ENCODE peak calls at places on chromosomes 7 and 10, in seven cellular contexts. One of them, this sample, is unnamed.

GRCh38 chr7:29811597-29811996 is 5.3 kb downstream of the WIPF3 start:
- DNase-seq in psoas muscle: no peak
- DNase-seq in brain microvascular endothelial cell: no peak
- DNase-seq in thyroid gland: no peak
- DNase-seq in PC-9: no peak
- DNase-seq in tibial nerve: no peak
- DNase-seq in colonic mucosa: no peak
- DNase-seq in this sample: no peak

GRCh38 chr7:133029463-133029862 is 52.4 kb downstream of the CHCHD3 start:
- DNase-seq in colonic mucosa: no peak
- DNase-seq in psoas muscle: no peak
- DNase-seq in brain microvascular endothelial cell: no peak
- DNase-seq in PC-9: no peak
- DNase-seq in tibial nerve: no peak
- DNase-seq in thyroid gland: no peak
- DNase-seq in this sample: no peak

GRCh38 chr10:77223532-77224460 is 413.8 kb downstream of the KCNMA1 start:
- DNase-seq in PC-9: no peak
- DNase-seq in thyroid gland: peak; percentile 86
- DNase-seq in brain microvascular endothelial cell: no peak
- DNase-seq in tibial nerve: no peak
- DNase-seq in colonic mucosa: no peak
- DNase-seq in psoas muscle: peak; percentile 19
- DNase-seq in this sample: no peak

GRCh38 chr7:135158874-135159273 is 11.0 kb downstream of the TMEM140 start:
- DNase-seq in colonic mucosa: no peak
- DNase-seq in brain microvascular endothelial cell: no peak
- DNase-seq in psoas muscle: no peak
- DNase-seq in thyroid gland: no peak
- DNase-seq in tibial nerve: no peak
- DNase-seq in PC-9: no peak
- DNase-seq in this sample: no peak

GRCh38 chr7:87413951-87414381 is 61.5 kb downstream of the ABCB4 start:
- DNase-seq in brain microvascular endothelial cell: peak; percentile 25
- DNase-seq in PC-9: no peak
- DNase-seq in tibial nerve: no peak
- DNase-seq in colonic mucosa: no peak
- DNase-seq in thyroid gland: no peak
- DNase-seq in psoas muscle: peak; percentile 24
- DNase-seq in this sample: peak; percentile 12

GRCh38 chr10:101939273-101939635 is 95.7 kb upstream of the KCNIP2 start:
- DNase-seq in tibial nerve: no peak
- DNase-seq in psoas muscle: no peak
- DNase-seq in thyroid gland: no peak
- DNase-seq in brain microvascular endothelial cell: peak; percentile 91
- DNase-seq in PC-9: no peak
- DNase-seq in colonic mucosa: no peak
- DNase-seq in this sample: peak; percentile 49

GRCh38 chr10:83564889-83565588 is 574.3 kb upstream of the GHITM start:
- DNase-seq in psoas muscle: no peak
- DNase-seq in colonic mucosa: no peak
- DNase-seq in PC-9: no peak
- DNase-seq in brain microvascular endothelial cell: no peak
- DNase-seq in thyroid gland: no peak
- DNase-seq in tibial nerve: no peak
- DNase-seq in this sample: no peak

GRCh38 chr10:75782463-75783248 is 351.2 kb downstream of the LRMDA start:
- DNase-seq in PC-9: no peak
- DNase-seq in psoas muscle: no peak
- DNase-seq in colonic mucosa: no peak
- DNase-seq in tibial nerve: no peak
- DNase-seq in brain microvascular endothelial cell: no peak
- DNase-seq in thyroid gland: peak; percentile 73
- DNase-seq in this sample: no peak

GRCh38 chr10:121823993-121824463 is 103.8 kb downstream of the ATE1 start:
- DNase-seq in psoas muscle: no peak
- DNase-seq in colonic mucosa: no peak
- DNase-seq in brain microvascular endothelial cell: peak; percentile 39
- DNase-seq in PC-9: no peak
- DNase-seq in thyroid gland: no peak
- DNase-seq in tibial nerve: no peak
- DNase-seq in this sample: peak; percentile 1

GRCh38 chr7:133739817-133740216 is 387.3 kb upstream of the LRGUK start:
- DNase-seq in brain microvascular endothelial cell: no peak
- DNase-seq in thyroid gland: no peak
- DNase-seq in PC-9: no peak
- DNase-seq in tibial nerve: no peak
- DNase-seq in psoas muscle: no peak
- DNase-seq in colonic mucosa: no peak
- DNase-seq in this sample: no peak

GRCh38 chr7:155862516-155863257 is 50.4 kb upstream of the SHH start:
- DNase-seq in psoas muscle: no peak
- DNase-seq in PC-9: no peak
- DNase-seq in tibial nerve: no peak
- DNase-seq in colonic mucosa: peak; percentile 17
- DNase-seq in thyroid gland: no peak
- DNase-seq in brain microvascular endothelial cell: no peak
- DNase-seq in this sample: no peak

GRCh38 chr7:85479918-85480658 is 293.2 kb upstream of the SEMA3D start:
- DNase-seq in psoas muscle: no peak
- DNase-seq in tibial nerve: no peak
- DNase-seq in colonic mucosa: no peak
- DNase-seq in thyroid gland: no peak
- DNase-seq in PC-9: no peak
- DNase-seq in brain microvascular endothelial cell: no peak
- DNase-seq in this sample: no peak

GRCh38 chr7:151242181-151243044 is 6.1 kb downstream of the SMARCD3 start:
- DNase-seq in PC-9: no peak
- DNase-seq in thyroid gland: no peak
- DNase-seq in brain microvascular endothelial cell: no peak
- DNase-seq in tibial nerve: no peak
- DNase-seq in psoas muscle: no peak
- DNase-seq in colonic mucosa: no peak
- DNase-seq in this sample: no peak

GRCh38 chr7:140745654-140746053 is 49.1 kb downstream of the NDUFB2 start:
- DNase-seq in colonic mucosa: no peak
- DNase-seq in brain microvascular endothelial cell: no peak
- DNase-seq in thyroid gland: no peak
- DNase-seq in tibial nerve: no peak
- DNase-seq in psoas muscle: no peak
- DNase-seq in PC-9: no peak
- DNase-seq in this sample: no peak

GRCh38 chr10:119479048-119479394 is 63.5 kb downstream of the RGS10 start:
- DNase-seq in psoas muscle: no peak
- DNase-seq in colonic mucosa: no peak
- DNase-seq in brain microvascular endothelial cell: no peak
- DNase-seq in thyroid gland: peak; percentile 18
- DNase-seq in tibial nerve: no peak
- DNase-seq in PC-9: no peak
- DNase-seq in this sample: no peak

GRCh38 chr10:78301891-78302738 is 268.5 kb downstream of the RPS24 start:
- DNase-seq in psoas muscle: no peak
- DNase-seq in tibial nerve: no peak
- DNase-seq in colonic mucosa: peak; percentile 18
- DNase-seq in thyroid gland: peak; percentile 48
- DNase-seq in PC-9: no peak
- DNase-seq in brain microvascular endothelial cell: no peak
- DNase-seq in this sample: no peak

GRCh38 chr10:116080553-116080952 is 192.5 kb downstream of the GFRA1 start:
- DNase-seq in PC-9: peak; percentile 17
- DNase-seq in tibial nerve: no peak
- DNase-seq in psoas muscle: no peak
- DNase-seq in colonic mucosa: no peak
- DNase-seq in brain microvascular endothelial cell: no peak
- DNase-seq in thyroid gland: no peak
- DNase-seq in this sample: peak; percentile 75

GRCh38 chr7:3301831-3302618 is 973 bp downstream of the SDK1 start:
- DNase-seq in PC-9: no peak
- DNase-seq in colonic mucosa: no peak
- DNase-seq in tibial nerve: no peak
- DNase-seq in psoas muscle: no peak
- DNase-seq in thyroid gland: peak; percentile 17
- DNase-seq in brain microvascular endothelial cell: no peak
- DNase-seq in this sample: no peak
- TF ChIP-seq CTCF in PC-9: no peak
- TF ChIP-seq CTCF in colonic mucosa: no peak
- TF ChIP-seq CTCF in tibial nerve: no peak
- TF ChIP-seq CTCF in psoas muscle: no peak
- TF ChIP-seq CTCF in thyroid gland: peak; percentile 24
- TF ChIP-seq CTCF in brain microvascular endothelial cell: peak; percentile 54
- TF ChIP-seq CTCF in this sample: peak; percentile 50

DNA sequence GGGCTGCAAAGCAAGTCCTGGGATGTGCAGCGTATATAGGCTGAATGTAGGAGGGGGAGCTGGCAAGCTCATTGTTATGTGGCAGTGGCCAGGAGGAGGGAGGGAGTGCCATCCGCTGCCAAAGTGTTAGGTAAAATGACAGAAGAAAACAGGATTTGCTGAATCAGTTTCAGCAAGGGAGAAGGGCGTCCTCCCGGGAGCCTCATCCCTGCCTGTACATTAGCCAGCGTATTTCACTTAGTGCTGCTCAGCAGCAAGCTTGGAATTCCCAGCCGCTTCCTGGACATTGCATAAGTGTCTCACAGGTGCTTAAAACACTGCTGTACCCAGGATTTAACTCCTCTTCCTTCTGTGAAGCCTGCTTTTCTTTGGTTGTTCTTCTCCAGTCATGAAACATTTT is 2.5 kb downstream of the NIPSNAP2 start:
- DNase-seq in thyroid gland: no peak
- DNase-seq in psoas muscle: peak; percentile 29
- DNase-seq in PC-9: no peak
- DNase-seq in brain microvascular endothelial cell: no peak
- DNase-seq in tibial nerve: no peak
- DNase-seq in colonic mucosa: no peak
- DNase-seq in this sample: no peak
- H3K4me3 ChIP-seq in thyroid gland: no peak overlapping the region
- H3K4me3 ChIP-seq in psoas muscle: peak overlapping the region; percentile 73
- H3K4me3 ChIP-seq in PC-9: no peak overlapping the region
- H3K4me3 ChIP-seq in brain microvascular endothelial cell: no peak overlapping the region
- H3K4me3 ChIP-seq in tibial nerve: no peak overlapping the region
- H3K4me3 ChIP-seq in colonic mucosa: no peak overlapping the region
- H3K4me3 ChIP-seq in this sample: no peak overlapping the region

GRCh38 chr7:101222275-101222830 is 4.4 kb downstream of the ZNHIT1 start:
- DNase-seq in thyroid gland: no peak
- DNase-seq in brain microvascular endothelial cell: no peak
- DNase-seq in PC-9: no peak
- DNase-seq in colonic mucosa: no peak
- DNase-seq in psoas muscle: no peak
- DNase-seq in tibial nerve: no peak
- DNase-seq in this sample: no peak

GRCh38 chr7:101220295-101220694 is 2.3 kb downstream of the ZNHIT1 start:
- DNase-seq in tibial nerve: no peak
- DNase-seq in colonic mucosa: no peak
- DNase-seq in psoas muscle: no peak
- DNase-seq in thyroid gland: no peak
- DNase-seq in PC-9: no peak
- DNase-seq in brain microvascular endothelial cell: no peak
- DNase-seq in this sample: no peak

GRCh38 chr7:101223528-101223927 is 5.6 kb downstream of the ZNHIT1 start:
- DNase-seq in brain microvascular endothelial cell: no peak
- DNase-seq in colonic mucosa: no peak
- DNase-seq in thyroid gland: no peak
- DNase-seq in psoas muscle: no peak
- DNase-seq in tibial nerve: no peak
- DNase-seq in PC-9: no peak
- DNase-seq in this sample: no peak

GRCh38 chr7:101226686-101227085 is 8.7 kb downstream of the ZNHIT1 start:
- DNase-seq in psoas muscle: no peak
- DNase-seq in tibial nerve: no peak
- DNase-seq in PC-9: no peak
- DNase-seq in thyroid gland: no peak
- DNase-seq in brain microvascular endothelial cell: no peak
- DNase-seq in colonic mucosa: no peak
- DNase-seq in this sample: no peak

GRCh38 chr7:101225650-101226049 is 7.7 kb downstream of the ZNHIT1 start:
- DNase-seq in tibial nerve: no peak
- DNase-seq in psoas muscle: no peak
- DNase-seq in thyroid gland: no peak
- DNase-seq in PC-9: no peak
- DNase-seq in brain microvascular endothelial cell: no peak
- DNase-seq in colonic mucosa: no peak
- DNase-seq in this sample: no peak
- H3K36me3 ChIP-seq in tibial nerve: peaks cover 93% of the 10 kb centered on the region
- H3K36me3 ChIP-seq in psoas muscle: peaks cover 3% of the 10 kb centered on the region
- H3K36me3 ChIP-seq in thyroid gland: peaks cover 22% of the 10 kb centered on the region
- H3K36me3 ChIP-seq in PC-9: peaks cover 5% of the 10 kb centered on the region
- H3K36me3 ChIP-seq in brain microvascular endothelial cell: peaks cover 46% of the 10 kb centered on the region
- H3K36me3 ChIP-seq in colonic mucosa: peaks cover 11% of the 10 kb centered on the region
- H3K36me3 ChIP-seq in this sample: no peaks in the 10 kb centered on the region

DNA sequence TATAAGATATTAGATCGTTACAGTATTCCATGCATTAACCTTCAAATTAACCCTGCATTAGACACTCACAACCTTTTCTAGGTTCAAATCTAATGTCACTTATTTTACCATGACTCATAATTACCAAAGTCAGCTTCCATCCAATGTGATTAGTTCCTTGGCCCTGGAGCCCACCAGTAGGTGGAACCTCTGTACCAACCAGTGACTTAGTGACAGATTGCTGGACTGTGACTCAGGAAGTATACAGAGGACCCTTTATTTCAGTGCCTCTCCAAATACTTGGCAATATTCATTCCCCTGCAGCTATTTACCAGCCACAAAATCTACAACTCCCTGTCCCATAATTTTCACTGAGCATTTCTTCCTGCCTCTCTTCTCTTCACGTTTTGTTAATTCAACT is 1270.3 kb upstream of the SORCS1 start:
- DNase-seq in thyroid gland: no peak
- DNase-seq in tibial nerve: no peak
- DNase-seq in brain microvascular endothelial cell: no peak
- DNase-seq in PC-9: no peak
- DNase-seq in psoas muscle: no peak
- DNase-seq in colonic mucosa: no peak
- DNase-seq in this sample: no peak
- TF ChIP-seq CTCF in thyroid gland: no peak
- TF ChIP-seq CTCF in tibial nerve: peak; percentile 9
- TF ChIP-seq CTCF in brain microvascular endothelial cell: peak; percentile 12
- TF ChIP-seq CTCF in PC-9: no peak
- TF ChIP-seq CTCF in psoas muscle: no peak
- TF ChIP-seq CTCF in colonic mucosa: no peak
- TF ChIP-seq CTCF in this sample: no peak

GRCh38 chr7:17297243-17297642 is 1.2 kb upstream of the AHR start:
- DNase-seq in colonic mucosa: no peak
- DNase-seq in psoas muscle: no peak
- DNase-seq in brain microvascular endothelial cell: no peak
- DNase-seq in PC-9: no peak
- DNase-seq in thyroid gland: no peak
- DNase-seq in tibial nerve: no peak
- DNase-seq in this sample: no peak
- H3K4me3 ChIP-seq in colonic mucosa: no peak overlapping the region
- H3K4me3 ChIP-seq in psoas muscle: no peak overlapping the region
- H3K4me3 ChIP-seq in brain microvascular endothelial cell: no peak overlapping the region
- H3K4me3 ChIP-seq in PC-9: no peak overlapping the region
- H3K4me3 ChIP-seq in thyroid gland: no peak overlapping the region
- H3K4me3 ChIP-seq in tibial nerve: peak overlapping the region; percentile 12
- H3K4me3 ChIP-seq in this sample: no peak overlapping the region

This sample was measured in kidney epithelial cell.